ENCODE peak calls at places on chromosome 6, in six cellular contexts. P, W, Y, H, N and L are unnamed samples.

GRCh38 chr6:163994566-163994965 is 580.0 kb downstream of the QKI start:
- DNase-seq in P (no peak), Y (no peak), N (no peak), H (no peak), W (no peak), L (no peak)

GRCh38 chr6:66128238-66128637 is 421.2 kb upstream of the EYS start:
- DNase-seq in W (no peak), Y (no peak), H (no peak), P (no peak), N (no peak), L (no peak)

GRCh38 chr6:134814076-134814709 is 135.7 kb downstream of the ALDH8A1 start:
- DNase-seq in H (no peak), N (no peak), Y (no peak), W (no peak), P (no peak), L (peak)

GRCh38 chr6:168179702-168180382 is 100.8 kb upstream of the FRMD1 start:
- DNase-seq in Y (no peak), H (no peak), W (no peak), P (no peak), N (no peak), L (no peak)

GRCh38 chr6:111995409-111995808 is 58.5 kb upstream of the CCN6 start:
- DNase-seq in W (no peak), P (no peak), H (no peak), Y (no peak), N (no peak), L (no peak)

GRCh38 chr6:13431861-13432465 is 55.4 kb downstream of the GFOD1 start:
- DNase-seq in Y (no peak), W (no peak), H (no peak), P (no peak), N (no peak), L (no peak)

GRCh38 chr6:160253714-160254113 is 4.9 kb downstream of the SLC22A2 start:
- DNase-seq in Y (no peak), P (no peak), N (no peak), H (no peak), W (no peak), L (no peak)

GRCh38 chr6:108989700-108990099 is 104.9 kb downstream of the SESN1 start:
- DNase-seq in N (no peak), Y (no peak), P (no peak), W (no peak), H (no peak), L (no peak)

GRCh38 chr6:127342296-127342945 is 988 bp downstream of the ECHDC1 start:
- DNase-seq in H (no peak), P (no peak), Y (no peak), N (peak), W (no peak), L (peak)

GRCh38 chr6:132130530-132131298 is 179.5 kb upstream of the CCN2 start:
- DNase-seq in H (no peak), N (no peak), P (no peak), Y (no peak), W (no peak), L (peak)

GRCh38 chr6:33577106-33577535 is 3.0 kb downstream of the BAK1 start:
- DNase-seq in N (no peak), Y (peak), P (no peak), H (no peak), W (peak), L (no peak)

GRCh38 chr6:13794184-13794583 is 20.2 kb downstream of the MCUR1 start:
- DNase-seq in Y (no peak), H (no peak), W (no peak), P (no peak), N (no peak), L (peak)

GRCh38 chr6:108788416-108788815 is 59.8 kb upstream of the ARMC2 start:
- DNase-seq in H (no peak), N (no peak), Y (no peak), W (no peak), P (no peak), L (no peak)

GRCh38 chr6:32692019-32692418 is 25.6 kb upstream of the HLA-DQB1 start:
- DNase-seq in H (no peak), W (peak), P (peak), Y (peak), N (no peak), L (no peak)

GRCh38 chr6:89492025-89492640 is 59.2 kb downstream of the ANKRD6 start:
- DNase-seq in W (no peak), Y (no peak), H (no peak), P (no peak), N (no peak), L (no peak)

DNA sequence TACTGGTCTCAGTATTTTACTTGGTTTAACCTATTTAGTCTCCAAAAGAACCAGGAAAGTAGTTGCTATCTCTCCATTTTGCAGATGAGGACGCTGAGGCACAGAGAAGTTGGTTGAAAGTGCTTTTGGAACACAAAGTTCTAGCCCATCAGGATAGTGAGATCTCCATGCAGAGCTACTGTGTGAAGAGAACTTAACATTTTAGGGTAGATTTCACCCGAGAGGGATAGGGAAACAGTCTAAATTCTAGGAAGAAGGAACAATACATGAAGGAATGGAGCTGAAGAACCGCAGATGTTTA is 65.1 kb downstream of the PHACTR2 start:
- DNase-seq in Y (no peak), P (no peak), W (no peak), H (no peak), N (no peak), L (no peak)
- H3K4me3 ChIP-seq in Y (no peak), P (no peak), W (no peak), H (no peak), N (no peak), L (no peak)

DNA sequence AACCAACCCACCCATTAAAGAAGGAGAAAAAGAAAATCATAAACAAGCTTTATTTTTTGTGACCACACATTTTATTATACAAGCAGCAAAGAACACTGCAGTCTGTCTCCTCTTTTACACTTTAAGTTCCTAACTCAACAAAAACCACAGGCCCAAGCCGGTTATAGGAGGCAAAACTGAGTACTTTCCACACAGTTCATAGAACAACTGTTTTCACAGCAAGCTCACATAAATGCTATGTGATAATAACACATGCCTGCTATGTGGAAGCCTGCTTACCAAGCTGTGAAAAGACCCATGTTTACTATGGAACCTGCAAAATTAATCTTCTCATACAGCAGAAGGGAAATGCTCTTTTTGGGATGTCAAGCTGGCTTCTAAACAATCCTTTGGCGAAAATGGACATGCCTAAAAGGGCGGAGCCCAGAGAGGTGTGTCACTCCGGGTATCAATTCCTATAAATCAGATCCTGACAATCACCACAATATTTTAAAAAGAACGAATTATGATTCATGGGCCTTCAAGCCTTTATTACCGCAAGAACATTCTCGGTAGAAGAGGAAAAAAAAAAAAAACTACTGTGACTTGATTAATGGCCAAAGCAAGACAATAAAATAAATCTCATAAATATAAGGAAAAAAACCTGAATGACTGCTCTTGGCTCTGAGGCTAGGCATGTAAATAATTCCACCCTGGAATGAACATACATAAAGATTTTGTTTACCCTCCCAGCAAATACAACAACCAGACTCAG is 2.6 kb downstream of the TRERF1 start:
- DNase-seq in N (no peak), H (no peak), Y (no peak), P (no peak), W (no peak), L (no peak)
- H3K4me3 ChIP-seq in N (peak), H (no peak), Y (peak), P (peak), W (no peak), L (peak)

GRCh38 chr6:117266948-117267347 is 1.6 kb downstream of the VGLL2 start:
- DNase-seq in P (no peak), H (no peak), N (no peak), Y (no peak), W (no peak), L (no peak)

GRCh38 chr6:117264487-117265424 is 602 bp upstream of the VGLL2 start:
- DNase-seq in N (peak), H (peak), W (no peak), Y (no peak), P (no peak), L (no peak)

GRCh38 chr6:117267766-117268534 is 2.6 kb downstream of the VGLL2 start:
- DNase-seq in W (no peak), N (no peak), H (no peak), Y (no peak), P (no peak), L (no peak)

GRCh38 chr6:117265425-117266266 is at the start of gene VGLL2:
- DNase-seq in Y (no peak), N (peak), W (peak), P (no peak), H (peak), L (no peak)

GRCh38 chr6:117266267-117266797 is 974 bp downstream of the VGLL2 start:
- DNase-seq in N (no peak), H (no peak), W (no peak), P (no peak), Y (no peak), L (no peak)
- H3K4me3 ChIP-seq in N (no peak), H (no peak), W (peak), P (no peak), Y (no peak), L (peak)

DNA sequence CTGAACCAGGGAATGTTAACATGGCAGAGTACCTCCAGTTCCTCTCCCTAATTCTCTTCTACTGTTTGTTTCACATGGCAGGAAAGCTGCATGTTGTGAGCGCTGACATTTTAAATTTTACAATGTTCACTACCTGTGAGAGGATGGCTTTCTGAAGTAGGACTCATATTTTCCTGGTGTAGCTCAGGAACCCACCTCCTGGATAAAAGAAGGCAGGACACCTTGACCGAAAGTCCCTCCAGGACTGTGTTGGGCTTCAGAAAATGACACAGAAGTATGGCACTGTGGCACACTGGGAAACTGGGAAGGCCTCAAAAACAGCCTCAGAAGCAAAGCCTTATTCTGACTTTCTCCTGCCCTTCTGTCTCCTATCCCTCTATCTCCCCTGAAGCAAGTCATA is 33.3 kb downstream of the PTPRK start:
- DNase-seq in H (no peak), W (no peak), P (no peak), N (no peak), Y (no peak), L (no peak)
- H3K4me3 ChIP-seq in H (no peak), W (no peak), P (no peak), N (no peak), Y (no peak), L (no peak)

DNA sequence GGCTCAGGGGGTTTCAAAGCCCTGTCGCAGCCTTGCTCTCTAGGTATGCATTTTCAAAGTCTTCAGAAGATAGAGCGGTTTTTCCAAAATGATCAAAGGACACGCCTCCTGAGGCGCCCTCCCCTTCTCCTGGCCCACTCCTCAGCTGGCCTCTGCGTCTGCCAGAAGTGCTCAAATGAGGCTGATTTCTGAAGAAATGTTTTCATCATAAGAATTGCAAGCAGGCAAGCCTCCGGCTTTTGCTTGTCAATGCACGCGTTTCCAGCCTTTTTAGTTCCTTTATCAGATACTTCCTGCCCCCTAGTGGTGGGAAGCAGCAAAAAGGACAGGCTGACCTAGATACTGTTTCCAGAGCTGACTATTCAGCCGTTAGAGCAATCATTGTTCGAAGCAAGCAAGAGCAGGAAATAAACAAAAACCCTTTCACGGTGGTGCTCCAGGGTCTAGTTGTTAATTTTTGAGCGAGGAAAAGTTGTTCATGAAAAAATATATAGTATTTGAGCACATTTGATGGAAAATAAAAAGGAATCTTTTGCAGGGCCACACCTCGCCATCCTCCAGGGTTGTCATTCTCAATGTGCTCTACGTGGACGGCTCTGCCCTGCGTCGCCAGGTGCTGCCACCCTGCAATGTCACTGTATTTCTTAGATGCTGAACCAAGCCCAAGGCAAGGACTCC is 93.4 kb upstream of the ASF1A start:
- DNase-seq in H (no peak), N (peak), W (peak), Y (peak), P (peak), L (peak)
- H3K4me3 ChIP-seq in H (no peak), N (peak), W (no peak), Y (no peak), P (no peak), L (peak)